ENCODE peak calls at places on chromosomes 12 and 14, in seven cellular contexts. One of them, this sample, is unnamed.

GRCh38 chr12:60437297-60437696 is 841.5 kb downstream of the SLC16A7 start:
- DNase-seq in IMR-90: no peak
- DNase-seq in H9: no peak
- DNase-seq in neuronal stem cell: no peak
- DNase-seq in mesendoderm: no peak
- DNase-seq in H1: no peak
- DNase-seq in trophoblast cell: no peak
- DNase-seq in this sample: no peak

GRCh38 chr14:104933721-104934379 is 9.2 kb downstream of the PLD4 start:
- DNase-seq in IMR-90: no peak
- DNase-seq in H9: peak; percentile 35
- DNase-seq in neuronal stem cell: peak; percentile 45
- DNase-seq in mesendoderm: no peak
- DNase-seq in H1: no peak
- DNase-seq in trophoblast cell: no peak
- DNase-seq in this sample: no peak

GRCh38 chr12:38175538-38175937 is 141.0 kb upstream of the ALG10B start:
- DNase-seq in IMR-90: no peak
- DNase-seq in H9: no peak
- DNase-seq in neuronal stem cell: no peak
- DNase-seq in mesendoderm: no peak
- DNase-seq in H1: no peak
- DNase-seq in trophoblast cell: peak; percentile 50
- DNase-seq in this sample: no peak

GRCh38 chr12:86513206-86513605 is 257.0 kb upstream of the MGAT4C start:
- DNase-seq in IMR-90: no peak
- DNase-seq in H9: no peak
- DNase-seq in neuronal stem cell: no peak
- DNase-seq in mesendoderm: no peak
- DNase-seq in H1: no peak
- DNase-seq in trophoblast cell: no peak
- DNase-seq in this sample: peak; percentile 4

GRCh38 chr12:62730649-62731377 is 204.1 kb downstream of the PPM1H start:
- DNase-seq in IMR-90: peak; percentile 67
- DNase-seq in H9: no peak
- DNase-seq in neuronal stem cell: no peak
- DNase-seq in mesendoderm: no peak
- DNase-seq in H1: no peak
- DNase-seq in trophoblast cell: no peak
- DNase-seq in this sample: peak; percentile 59

GRCh38 chr12:107179883-107180282 is 86.5 kb upstream of the CRY1 start:
- DNase-seq in IMR-90: no peak
- DNase-seq in H9: no peak
- DNase-seq in neuronal stem cell: no peak
- DNase-seq in mesendoderm: peak; percentile 9
- DNase-seq in H1: no peak
- DNase-seq in trophoblast cell: no peak
- DNase-seq in this sample: no peak

GRCh38 chr12:57235012-57235727 is 5.7 kb downstream of the SHMT2 start:
- DNase-seq in IMR-90: peak; percentile 60
- DNase-seq in H9: peak; percentile 92
- DNase-seq in neuronal stem cell: no peak
- DNase-seq in mesendoderm: peak; percentile 74
- DNase-seq in H1: peak; percentile 65
- DNase-seq in trophoblast cell: no peak
- DNase-seq in this sample: peak; percentile 61

GRCh38 chr12:63308701-63309100 is 157.7 kb upstream of the AVPR1A start:
- DNase-seq in IMR-90: no peak
- DNase-seq in H9: no peak
- DNase-seq in neuronal stem cell: no peak
- DNase-seq in mesendoderm: no peak
- DNase-seq in H1: no peak
- DNase-seq in trophoblast cell: no peak
- DNase-seq in this sample: no peak

GRCh38 chr12:121166356-121166755 is 33.7 kb downstream of the P2RX7 start:
- DNase-seq in IMR-90: no peak
- DNase-seq in H9: no peak
- DNase-seq in neuronal stem cell: no peak
- DNase-seq in mesendoderm: peak; percentile 65
- DNase-seq in H1: no peak
- DNase-seq in trophoblast cell: peak; percentile 96
- DNase-seq in this sample: no peak

GRCh38 chr12:39920222-39920621 is 185.7 kb downstream of the SLC2A13 start:
- DNase-seq in IMR-90: no peak
- DNase-seq in H9: no peak
- DNase-seq in neuronal stem cell: no peak
- DNase-seq in mesendoderm: no peak
- DNase-seq in H1: no peak
- DNase-seq in trophoblast cell: no peak
- DNase-seq in this sample: no peak

GRCh38 chr14:91669867-91670266 is 62.0 kb downstream of the CATSPERB start:
- DNase-seq in IMR-90: no peak
- DNase-seq in H9: no peak
- DNase-seq in neuronal stem cell: no peak
- DNase-seq in mesendoderm: no peak
- DNase-seq in H1: no peak
- DNase-seq in trophoblast cell: no peak
- DNase-seq in this sample: no peak

GRCh38 chr12:109612975-109613502 is 39.4 kb downstream of the MVK start:
- DNase-seq in IMR-90: peak; percentile 6
- DNase-seq in H9: no peak
- DNase-seq in neuronal stem cell: no peak
- DNase-seq in mesendoderm: peak; percentile 52
- DNase-seq in H1: no peak
- DNase-seq in trophoblast cell: peak; percentile 43
- DNase-seq in this sample: peak; percentile 38

GRCh38 chr14:64248689-64249088 is 45.5 kb downstream of the ESR2 start:
- DNase-seq in IMR-90: no peak
- DNase-seq in H9: no peak
- DNase-seq in neuronal stem cell: no peak
- DNase-seq in mesendoderm: no peak
- DNase-seq in H1: no peak
- DNase-seq in trophoblast cell: no peak
- DNase-seq in this sample: no peak

GRCh38 chr12:31756977-31757420 is 28.2 kb upstream of the AMN1 start:
- DNase-seq in IMR-90: no peak
- DNase-seq in H9: no peak
- DNase-seq in neuronal stem cell: no peak
- DNase-seq in mesendoderm: no peak
- DNase-seq in H1: no peak
- DNase-seq in trophoblast cell: peak; percentile 72
- DNase-seq in this sample: peak; percentile 70

GRCh38 chr12:99810718-99811593 is 163.4 kb downstream of the GARIN6 start:
- DNase-seq in IMR-90: peak; percentile 18
- DNase-seq in H9: no peak
- DNase-seq in neuronal stem cell: no peak
- DNase-seq in mesendoderm: peak; percentile 16
- DNase-seq in H1: no peak
- DNase-seq in trophoblast cell: peak; percentile 51
- DNase-seq in this sample: peak; percentile 27

GRCh38 chr12:94405378-94406116 is 54.1 kb downstream of the CEP83 start:
- DNase-seq in IMR-90: no peak
- DNase-seq in H9: no peak
- DNase-seq in neuronal stem cell: no peak
- DNase-seq in mesendoderm: no peak
- DNase-seq in H1: no peak
- DNase-seq in trophoblast cell: peak; percentile 0
- DNase-seq in this sample: peak; percentile 13

GRCh38 chr12:124681779-124682391 is 114.5 kb upstream of the NCOR2 start:
- DNase-seq in IMR-90: peak; percentile 95
- DNase-seq in H9: no peak
- DNase-seq in neuronal stem cell: no peak
- DNase-seq in mesendoderm: peak; percentile 59
- DNase-seq in H1: no peak
- DNase-seq in trophoblast cell: peak; percentile 100
- DNase-seq in this sample: peak; percentile 88

GRCh38 chr12:82781288-82782078 is 94.8 kb downstream of the TMTC2 start:
- DNase-seq in IMR-90: no peak
- DNase-seq in H9: no peak
- DNase-seq in neuronal stem cell: peak; percentile 92
- DNase-seq in mesendoderm: no peak
- DNase-seq in H1: no peak
- DNase-seq in trophoblast cell: no peak
- DNase-seq in this sample: no peak
- H2BK120ac ChIP-seq in IMR-90: no peak overlapping the region
- H2BK120ac ChIP-seq in H9: no peak overlapping the region
- H2BK120ac ChIP-seq in neuronal stem cell: no peak overlapping the region
- H2BK120ac ChIP-seq in mesendoderm: peak overlapping the region; percentile 23
- H2BK120ac ChIP-seq in H1: no peak overlapping the region
- H2BK120ac ChIP-seq in trophoblast cell: no peak overlapping the region
- H2BK120ac ChIP-seq in this sample: no peak overlapping the region

DNA sequence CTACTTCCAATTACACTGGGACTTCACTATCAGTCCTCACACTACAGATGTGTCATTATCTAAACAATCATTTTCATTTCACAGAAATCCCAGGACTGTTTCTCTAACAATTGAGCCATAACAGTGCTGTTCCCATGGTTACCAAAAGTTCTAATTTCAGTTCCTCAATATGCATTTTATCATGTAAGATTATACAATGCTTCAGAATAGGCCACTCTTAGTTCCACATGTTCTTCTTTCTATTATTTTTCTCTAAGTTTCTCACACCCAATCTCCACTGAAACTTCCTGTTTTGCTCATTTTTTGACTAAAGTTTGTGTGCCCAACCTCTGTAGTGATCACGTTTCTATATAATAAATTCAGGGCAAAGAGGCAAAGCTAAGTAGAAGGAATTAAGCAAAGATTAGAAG is 185.8 kb downstream of the DUSP6 start:
- DNase-seq in IMR-90: peak; percentile 60
- DNase-seq in H9: no peak
- DNase-seq in neuronal stem cell: no peak
- DNase-seq in mesendoderm: peak; percentile 25
- DNase-seq in H1: no peak
- DNase-seq in trophoblast cell: peak; percentile 53
- DNase-seq in this sample: no peak
- H3K4me1 ChIP-seq in IMR-90: peaks cover 4% of the 10 kb centered on the region
- H3K4me1 ChIP-seq in H9: peaks cover 2% of the 10 kb centered on the region
- H3K4me1 ChIP-seq in neuronal stem cell: peaks cover 1% of the 10 kb centered on the region
- H3K4me1 ChIP-seq in mesendoderm: no peaks in the 10 kb centered on the region
- H3K4me1 ChIP-seq in H1: no peaks in the 10 kb centered on the region
- H3K4me1 ChIP-seq in trophoblast cell: no peaks in the 10 kb centered on the region
- H3K4me1 ChIP-seq in this sample: no peaks in the 10 kb centered on the region

GRCh38 chr12:41286426-41286825 is 98.3 kb downstream of the PDZRN4 start:
- DNase-seq in IMR-90: no peak
- DNase-seq in H9: no peak
- DNase-seq in neuronal stem cell: no peak
- DNase-seq in mesendoderm: no peak
- DNase-seq in H1: no peak
- DNase-seq in trophoblast cell: no peak
- DNase-seq in this sample: peak; percentile 34
- H3K79me1 ChIP-seq in IMR-90: no peaks in the 10 kb centered on the region
- H3K79me1 ChIP-seq in H9: no peaks in the 10 kb centered on the region
- H3K79me1 ChIP-seq in neuronal stem cell: no peaks in the 10 kb centered on the region
- H3K79me1 ChIP-seq in mesendoderm: no peaks in the 10 kb centered on the region
- H3K79me1 ChIP-seq in H1: no peaks in the 10 kb centered on the region
- H3K79me1 ChIP-seq in trophoblast cell: no peaks in the 10 kb centered on the region
- H3K79me1 ChIP-seq in this sample: no peaks in the 10 kb centered on the region

GRCh38 chr12:77485961-77486579 is 344.6 kb upstream of the NAV3 start:
- DNase-seq in IMR-90: no peak
- DNase-seq in H9: no peak
- DNase-seq in neuronal stem cell: peak; percentile 8
- DNase-seq in mesendoderm: peak; percentile 61
- DNase-seq in H1: no peak
- DNase-seq in trophoblast cell: no peak
- DNase-seq in this sample: no peak
- H2BK120ac ChIP-seq in IMR-90: no peak overlapping the region
- H2BK120ac ChIP-seq in H9: no peak overlapping the region
- H2BK120ac ChIP-seq in neuronal stem cell: no peak overlapping the region
- H2BK120ac ChIP-seq in mesendoderm: no peak overlapping the region
- H2BK120ac ChIP-seq in H1: no peak overlapping the region
- H2BK120ac ChIP-seq in trophoblast cell: no peak overlapping the region
- H2BK120ac ChIP-seq in this sample: no peak overlapping the region

GRCh38 chr14:103029936-103030335 is 27.4 kb downstream of the CDC42BPB start:
- DNase-seq in IMR-90: no peak
- DNase-seq in H9: no peak
- DNase-seq in neuronal stem cell: no peak
- DNase-seq in mesendoderm: no peak
- DNase-seq in H1: no peak
- DNase-seq in trophoblast cell: no peak
- DNase-seq in this sample: no peak

GRCh38 chr14:103031956-103032355 is 25.4 kb downstream of the CDC42BPB start:
- DNase-seq in IMR-90: no peak
- DNase-seq in H9: no peak
- DNase-seq in neuronal stem cell: no peak
- DNase-seq in mesendoderm: peak; percentile 47
- DNase-seq in H1: no peak
- DNase-seq in trophoblast cell: peak; percentile 52
- DNase-seq in this sample: no peak

GRCh38 chr14:103031566-103031911 is 25.8 kb downstream of the CDC42BPB start:
- DNase-seq in IMR-90: no peak
- DNase-seq in H9: no peak
- DNase-seq in neuronal stem cell: no peak
- DNase-seq in mesendoderm: no peak
- DNase-seq in H1: no peak
- DNase-seq in trophoblast cell: no peak
- DNase-seq in this sample: no peak

GRCh38 chr14:103028772-103029171 is 28.6 kb downstream of the CDC42BPB start:
- DNase-seq in IMR-90: no peak
- DNase-seq in H9: no peak
- DNase-seq in neuronal stem cell: no peak
- DNase-seq in mesendoderm: no peak
- DNase-seq in H1: no peak
- DNase-seq in trophoblast cell: no peak
- DNase-seq in this sample: no peak

DNA sequence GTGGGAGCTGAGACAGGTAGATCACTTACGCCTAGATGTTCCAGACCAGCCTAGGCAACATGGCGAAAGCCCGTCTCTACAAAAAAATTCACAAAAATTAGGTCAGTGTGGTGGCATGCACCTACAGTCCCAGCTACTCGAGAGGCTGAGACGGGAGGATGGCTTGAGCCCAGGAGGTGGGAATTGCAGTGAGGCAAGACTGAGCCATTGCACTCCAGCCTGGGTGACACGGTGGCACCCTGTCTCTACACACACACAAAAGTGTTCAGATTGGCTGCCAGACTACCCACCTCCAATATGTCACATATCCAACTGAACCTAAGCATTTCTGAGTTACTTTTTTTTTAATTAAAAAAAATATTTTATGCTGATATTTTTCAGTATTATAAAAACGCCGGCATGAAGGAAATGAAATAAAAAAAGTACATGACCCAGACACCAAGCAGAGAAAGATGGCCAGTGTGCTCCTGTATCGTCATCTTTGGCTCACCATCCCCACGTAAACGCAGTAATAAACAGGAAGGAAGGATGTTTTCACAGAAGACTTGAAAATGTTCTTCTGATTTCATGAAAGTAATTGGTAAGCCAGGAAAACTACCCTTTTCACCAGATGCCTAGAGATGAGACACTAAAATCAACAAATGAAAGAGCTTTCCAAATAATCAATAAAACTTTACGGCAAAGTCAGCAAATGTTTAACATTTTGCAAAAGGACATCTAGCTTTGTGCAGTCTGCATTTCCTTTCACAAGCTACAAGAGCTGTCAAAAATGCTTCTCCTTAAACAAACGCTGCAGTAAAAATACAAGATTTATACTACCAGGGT is 26.4 kb downstream of the CDC42BPB start:
- DNase-seq in IMR-90: peak; percentile 25
- DNase-seq in H9: no peak
- DNase-seq in neuronal stem cell: no peak
- DNase-seq in mesendoderm: peak; percentile 18
- DNase-seq in H1: no peak
- DNase-seq in trophoblast cell: peak; percentile 40
- DNase-seq in this sample: peak; percentile 28
- H3K4me1 ChIP-seq in IMR-90: peaks cover 10% of the 10 kb centered on the region
- H3K4me1 ChIP-seq in H9: no peaks in the 10 kb centered on the region
- H3K4me1 ChIP-seq in neuronal stem cell: no peaks in the 10 kb centered on the region
- H3K4me1 ChIP-seq in mesendoderm: no peaks in the 10 kb centered on the region
- H3K4me1 ChIP-seq in H1: peaks cover 2% of the 10 kb centered on the region
- H3K4me1 ChIP-seq in trophoblast cell: no peaks in the 10 kb centered on the region
- H3K4me1 ChIP-seq in this sample: peaks cover 9% of the 10 kb centered on the region

This sample was measured in mesenchymal stem cell.